ENCODE peak calls at places on chromosome 11, in five cellular contexts. C is fibroblast of the aortic adventitia; D is progenitor cell of endocrine pancreas; R is cardiac muscle cell; Z is stimulated activated CD4-positive, alpha-beta T cell treated with anti-CD3 and anti-CD28 coated beads, Interleukin-4, amount 100 ng/mL, for 24 hours. W is an unnamed sample.

GRCh38 chr11:62399172-62399867 is 19.5 kb upstream of the SCGB1A1 start:
- DNase-seq in C (peak), D (no peak), R (peak), Z (no peak), W (no peak)

GRCh38 chr11:114149689-114150407 is 90.3 kb downstream of the ZBTB16 start:
- DNase-seq in C (no peak), D (no peak), R (peak), Z (no peak), W (no peak)

GRCh38 chr11:1130276-1131032 is 27.3 kb upstream of the MUC5AC start:
- DNase-seq in C (no peak), D (peak), R (no peak), Z (no peak), W (peak)

GRCh38 chr11:8934735-8935478 is 2.2 kb upstream of the C11orf16 start:
- DNase-seq in C (peak), D (no peak), R (peak), Z (no peak), W (no peak)

GRCh38 chr11:65536412-65537295 is 11.8 kb downstream of the SCYL1 start:
- DNase-seq in C (no peak), D (no peak), R (no peak), Z (no peak), W (no peak)

GRCh38 chr11:87120937-87121336 is 83.2 kb downstream of the TMEM135 start:
- DNase-seq in C (no peak), D (no peak), R (no peak), Z (no peak), W (no peak)

GRCh38 chr11:125871391-125872137 is 15.9 kb upstream of the HYLS1 start:
- DNase-seq in C (peak), D (peak), R (peak), Z (peak), W (no peak)

GRCh38 chr11:118918128-118918685 is 7.5 kb downstream of the BCL9L start:
- DNase-seq in C (peak), D (no peak), R (peak), Z (no peak), W (peak)

GRCh38 chr11:3613998-3614741 is 27.6 kb downstream of the ART5 start:
- DNase-seq in C (no peak), D (no peak), R (no peak), Z (no peak), W (no peak)

GRCh38 chr11:119026970-119027369 is 3.7 kb downstream of the SLC37A4 start:
- DNase-seq in C (no peak), D (no peak), R (no peak), Z (no peak), W (no peak)

GRCh38 chr11:60835472-60835871 is 6.4 kb upstream of the CCDC86 start:
- DNase-seq in C (peak), D (no peak), R (no peak), Z (no peak), W (no peak)

GRCh38 chr11:110856993-110857812 is 145.0 kb upstream of the ARHGAP20 start:
- DNase-seq in C (peak), D (no peak), R (peak), Z (no peak), W (no peak)

GRCh38 chr11:110433393-110434333 is 3.9 kb downstream of the FDX1 start:
- DNase-seq in C (peak), D (no peak), R (peak), Z (no peak), W (no peak)

GRCh38 chr11:67277231-67277961 is 11.1 kb downstream of the GRK2 start:
- DNase-seq in C (peak), D (no peak), R (peak), Z (peak), W (peak)

W was measured in transverse colon.